ENCODE peak calls at places on chromosomes 3 and 15, in six cellular contexts. L is sigmoid colon, K is posterior vena cava, O is upper lobe of right lung, G is NCI-H82, A is GM23248. F is an unnamed sample.
A peak's percentile ranks its signal among the peaks of the same experiment; 100 is the strongest.

GRCh38 chr3:192229866-192230265 is 497.5 kb downstream of the FGF12 start:
- DNase-seq in L (no peak), K (no peak), O (no peak), G (no peak), A (no peak), F (no peak)

GRCh38 chr15:40847225-40847961 is 3.5 kb downstream of the SPINT1 start:
- DNase-seq in L (no peak), K (peak; percentile 83), O (peak; percentile 87), G (peak; percentile 97), A (no peak), F (peak; percentile 81)

GRCh38 chr3:48656841-48657281 is 5.8 kb downstream of the CELSR3 start:
- DNase-seq in L (no peak), K (no peak), O (no peak), G (no peak), A (no peak), F (no peak)

GRCh38 chr3:110026421-110026820 is 689.1 kb upstream of the DPPA4 start:
- DNase-seq in L (no peak), K (no peak), O (no peak), G (peak; percentile 59), A (peak; percentile 3), F (no peak)

GRCh38 chr15:31081568-31082250 is 19.8 kb downstream of the TRPM1 start:
- DNase-seq in L (no peak), K (peak; percentile 73), O (no peak), G (no peak), A (peak; percentile 32), F (no peak)

GRCh38 chr15:63439536-63440264 is 58.1 kb upstream of the CA12 start:
- DNase-seq in L (no peak), K (no peak), O (no peak), G (no peak), A (peak; percentile 76), F (no peak)

GRCh38 chr3:14918356-14918860 is 29.0 kb upstream of the NR2C2 start:
- DNase-seq in L (no peak), K (no peak), O (peak; percentile 55), G (no peak), A (no peak), F (no peak)

GRCh38 chr3:144770813-144771400 is 799.3 kb downstream of the DIPK2A start:
- DNase-seq in L (no peak), K (no peak), O (no peak), G (peak; percentile 41), A (peak; percentile 59), F (peak; percentile 64)

GRCh38 chr3:48428863-48429415 is 947 bp downstream of the PLXNB1 start:
- DNase-seq in L (peak; percentile 79), K (no peak), O (peak; percentile 76), G (peak; percentile 50), A (peak; percentile 64), F (no peak)

GRCh38 chr3:37921025-37921424 is 59.3 kb downstream of the CTDSPL start:
- DNase-seq in L (no peak), K (no peak), O (no peak), G (no peak), A (no peak), F (no peak)

GRCh38 chr3:52871761-52872160 is 25.6 kb downstream of the STIMATE start:
- DNase-seq in L (no peak), K (no peak), O (no peak), G (no peak), A (no peak), F (no peak)

GRCh38 chr15:29093065-29093435 is 176.6 kb downstream of the NSMCE3 start:
- DNase-seq in L (peak; percentile 53), K (peak; percentile 72), O (peak; percentile 48), G (no peak), A (no peak), F (no peak)

GRCh38 chr3:85554153-85554552 is 595.4 kb downstream of the CADM2 start:
- DNase-seq in L (no peak), K (no peak), O (no peak), G (no peak), A (no peak), F (no peak)

GRCh38 chr3:49173792-49174170 is 2.4 kb downstream of the KLHDC8B start:
- DNase-seq in L (no peak), K (no peak), O (no peak), G (peak; percentile 89), A (no peak), F (no peak)

GRCh38 chr15:67199391-67199790 is 55.1 kb downstream of the AAGAB start:
- DNase-seq in L (no peak), K (no peak), O (no peak), G (no peak), A (peak; percentile 66), F (no peak)

GRCh38 chr3:48130321-48130881 is 57.8 kb downstream of the CDC25A start:
- DNase-seq in L (peak; percentile 85), K (peak; percentile 95), O (peak; percentile 71), G (no peak), A (peak; percentile 80), F (peak; percentile 89)

GRCh38 chr3:187944391-187945179 is 199.3 kb upstream of the BCL6 start:
- DNase-seq in L (no peak), K (no peak), O (no peak), G (no peak), A (no peak), F (no peak)

GRCh38 chr3:196399485-196399945 is 32.7 kb downstream of the UBXN7 start:
- DNase-seq in L (no peak), K (no peak), O (no peak), G (no peak), A (peak; percentile 56), F (no peak)

GRCh38 chr3:45409921-45410320 is 21.5 kb downstream of the LARS2 start:
- DNase-seq in L (peak; percentile 75), K (no peak), O (no peak), G (no peak), A (no peak), F (no peak)

GRCh38 chr3:150446470-150446977 is 38.4 kb downstream of the TSC22D2 start:
- DNase-seq in L (no peak), K (no peak), O (no peak), G (no peak), A (no peak), F (no peak)

GRCh38 chr15:43238691-43239131 is 17.9 kb upstream of the EPB42 start:
- DNase-seq in L (no peak), K (no peak), O (no peak), G (no peak), A (no peak), F (no peak)

GRCh38 chr15:57217716-57218598 is 158.3 kb upstream of the CGNL1 start:
- DNase-seq in L (no peak), K (no peak), O (no peak), G (peak; percentile 60), A (peak; percentile 48), F (peak; percentile 58)

GRCh38 chr3:130374033-130374432 is 28.6 kb downstream of the COL6A5 start:
- DNase-seq in L (no peak), K (no peak), O (no peak), G (no peak), A (no peak), F (no peak)

GRCh38 chr15:52795464-52796227 is 5.5 kb upstream of the ONECUT1 start:
- DNase-seq in L (no peak), K (no peak), O (no peak), G (no peak), A (no peak), F (no peak)

GRCh38 chr3:126932188-126932931 is 50.6 kb upstream of the PLXNA1 start:
- DNase-seq in L (peak; percentile 56), K (peak; percentile 56), O (no peak), G (no peak), A (no peak), F (peak; percentile 54)

GRCh38 chr3:62611541-62612240 is 238.3 kb upstream of the FEZF2 start:
- DNase-seq in L (no peak), K (no peak), O (no peak), G (no peak), A (peak; percentile 68), F (no peak)

GRCh38 chr3:181549266-181549665 is 162.5 kb upstream of the SOX2 start:
- DNase-seq in L (no peak), K (no peak), O (no peak), G (no peak), A (no peak), F (no peak)

GRCh38 chr3:187027531-187027936 is 97.2 kb downstream of the ST6GAL1 start:
- DNase-seq in L (no peak), K (no peak), O (no peak), G (no peak), A (no peak), F (no peak)

GRCh38 chr3:133441867-133442270 is 42.0 kb downstream of the BFSP2 start:
- DNase-seq in L (no peak), K (no peak), O (no peak), G (no peak), A (no peak), F (no peak)

GRCh38 chr15:74752486-74753395 is 4.1 kb downstream of the CYP1A2 start:
- DNase-seq in L (no peak), K (no peak), O (no peak), G (no peak), A (peak; percentile 70), F (no peak)

GRCh38 chr3:10437995-10438901 is 67.1 kb downstream of the ATP2B2 start:
- DNase-seq in L (no peak), K (no peak), O (no peak), G (no peak), A (peak; percentile 77), F (peak; percentile 68)

GRCh38 chr3:46509661-46510187 is 11.9 kb downstream of the RTP3 start:
- DNase-seq in L (no peak), K (no peak), O (no peak), G (peak; percentile 62), A (no peak), F (no peak)

GRCh38 chr3:77102916-77103769 is 63.2 kb downstream of the ROBO2 start:
- DNase-seq in L (no peak), K (no peak), O (no peak), G (peak; percentile 31), A (peak; percentile 15), F (no peak)

GRCh38 chr3:129281726-129282125 is 3.1 kb downstream of the HMCES start:
- DNase-seq in L (no peak), K (no peak), O (no peak), G (no peak), A (no peak), F (no peak)

GRCh38 chr3:126258670-126259069 is 78.3 kb upstream of the ALDH1L1 start:
- DNase-seq in L (no peak), K (no peak), O (no peak), G (no peak), A (peak; percentile 40), F (peak; percentile 56)